ENCODE peak calls at places on chromosomes 16 and 17, in four cellular contexts. D is HFFc6, L is H1, U is progenitor cell of endocrine pancreas. M is an unnamed sample.

GRCh38 chr17:55237826-55238196 is 26.9 kb upstream of the HLF start:
- DNase-seq in D (no peak), L (no peak), U (no peak), M (no peak)

GRCh38 chr17:75636381-75637142 is 3.3 kb downstream of the SMIM5 start:
- DNase-seq in D (no peak), L (no peak), U (no peak), M (no peak)

GRCh38 chr16:52494145-52494544 is 52.8 kb downstream of the TOX3 start:
- DNase-seq in D (no peak), L (no peak), U (no peak), M (no peak)

GRCh38 chr16:8716592-8716991 is 42.2 kb downstream of the ABAT start:
- DNase-seq in D (no peak), L (no peak), U (no peak), M (no peak)

GRCh38 chr16:424623-425081 is 797 bp upstream of the RAB11FIP3 start:
- DNase-seq in D (peak), L (no peak), U (no peak), M (no peak)

GRCh38 chr17:31680126-31680525 is 178.9 kb downstream of the COPRS start:
- DNase-seq in D (no peak), L (no peak), U (no peak), M (no peak)

GRCh38 chr16:24988593-24989338 is 26.4 kb downstream of the ARHGAP17 start:
- DNase-seq in D (peak), L (no peak), U (no peak), M (peak)

GRCh38 chr17:76017481-76018339 is 9.4 kb downstream of the EVPL start:
- DNase-seq in D (no peak), L (no peak), U (no peak), M (no peak)

GRCh38 chr16:9053006-9053601 is 38.3 kb upstream of the HAPSTR1 start:
- DNase-seq in D (peak), L (peak), U (peak), M (peak)

GRCh38 chr17:63095879-63096278 is 129.8 kb downstream of the TANC2 start:
- DNase-seq in D (no peak), L (no peak), U (no peak), M (no peak)

DNA sequence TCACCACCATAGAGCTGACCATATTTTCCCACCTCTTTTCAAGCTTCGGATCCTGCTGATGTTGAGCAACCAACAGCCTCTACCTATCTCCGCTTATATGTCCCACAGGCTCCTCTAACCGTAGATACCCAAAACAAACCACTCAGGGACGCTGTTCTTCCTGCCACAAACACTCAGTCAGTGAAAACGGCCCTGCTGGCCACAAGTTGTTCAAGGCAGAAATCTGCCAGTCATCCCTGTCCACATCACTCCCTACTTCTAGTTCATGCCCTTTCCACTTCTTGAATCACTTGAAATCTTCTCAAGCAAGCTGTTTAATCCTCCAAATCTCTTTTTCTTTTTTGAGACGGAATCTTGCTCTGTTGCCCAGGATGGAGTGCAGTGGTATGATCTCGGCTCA is 7.9 kb downstream of the RABEP2 start:
- DNase-seq in D (no peak), L (no peak), U (no peak), M (no peak)
- TF ChIP-seq CTCF in D (no peak), L (no peak), U (no peak), M (no peak)

GRCh38 chr17:57662644-57663308 is 82.3 kb downstream of the CCDC182 start:
- DNase-seq in D (peak), L (peak), U (peak), M (peak)
- TF ChIP-seq CTCF in D (peak), L (no peak), U (no peak), M (no peak)

GRCh38 chr17:33949100-33949499 is 306.0 kb upstream of the CCL2 start:
- DNase-seq in D (no peak), L (peak), U (peak), M (no peak)
- TF ChIP-seq CTCF in D (peak), L (peak), U (peak), M (no peak)

GRCh38 chr17:57048096-57048495 is 37.0 kb upstream of the AKAP1 start:
- DNase-seq in D (no peak), L (no peak), U (no peak), M (no peak)
- TF ChIP-seq CTCF in D (no peak), L (no peak), U (no peak), M (no peak)

DNA sequence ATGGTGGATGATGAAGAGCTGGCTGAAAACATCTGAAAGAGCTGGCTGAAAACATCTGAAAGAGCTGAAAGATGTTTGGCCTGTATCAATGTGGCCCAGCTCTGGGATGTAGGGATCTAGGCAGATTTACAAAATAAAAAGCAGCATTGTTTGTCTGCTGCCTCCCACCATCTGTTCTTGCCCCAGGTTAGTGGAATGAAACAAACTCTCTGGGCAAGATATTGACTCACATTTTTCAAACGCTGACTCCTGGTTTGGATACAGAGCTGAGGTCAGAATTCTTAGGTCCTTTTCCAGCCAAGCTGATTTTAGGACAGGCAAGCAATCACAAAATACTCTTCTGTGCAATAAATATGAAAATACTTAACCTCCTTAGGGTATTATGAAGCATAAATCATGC is 139.0 kb downstream of the STX8 start:
- DNase-seq in D (no peak), L (no peak), U (no peak), M (peak)
- TF ChIP-seq CTCF in D (no peak), L (no peak), U (no peak), M (no peak)